ENCODE peak calls at places on chromosomes 13 and 19, in seven cellular contexts. E is NCI-H1092 treated with DMSO at 0.1 percent for 48 hours, Y is mesendoderm, R is cardiac muscle cell, F is NCI-H187, D is testis, A is hepatic stellate cell. L is an unnamed sample.

GRCh38 chr13:20442370-20442769 is 83.3 kb downstream of the CRYL1 start:
- DNase-seq in E (no peak), Y (peak), R (no peak), F (no peak), D (no peak), A (no peak), L (no peak)

GRCh38 chr13:78977311-78977710 is 318.4 kb upstream of the OBI1 start:
- DNase-seq in E (no peak), Y (no peak), R (no peak), F (no peak), D (no peak), A (no peak), L (peak)

GRCh38 chr19:32580353-32580900 is 563 bp upstream of the PDCD5 start:
- DNase-seq in E (no peak), Y (no peak), R (no peak), F (no peak), D (no peak), A (no peak), L (no peak)

GRCh38 chr19:3142292-3142670 is 6.4 kb downstream of the GNA15 start:
- DNase-seq in E (no peak), Y (no peak), R (no peak), F (no peak), D (no peak), A (peak), L (no peak)

GRCh38 chr19:2207991-2208860 is 27.9 kb downstream of the PLEKHJ1 start:
- DNase-seq in E (no peak), Y (peak), R (peak), F (no peak), D (peak), A (peak), L (no peak)

GRCh38 chr19:1251503-1252220 is 3.3 kb downstream of the MIDN start:
- DNase-seq in E (no peak), Y (peak), R (no peak), F (no peak), D (no peak), A (peak), L (peak)

GRCh38 chr13:93726173-93727019 is 499.8 kb downstream of the GPC6 start:
- DNase-seq in E (no peak), Y (peak), R (no peak), F (no peak), D (no peak), A (no peak), L (no peak)

GRCh38 chr19:36939153-36939552 is 23.0 kb downstream of the ZNF568 start:
- DNase-seq in E (peak), Y (peak), R (peak), F (no peak), D (no peak), A (no peak), L (no peak)

GRCh38 chr13:113166681-113167080 is 8.2 kb downstream of the PROZ start:
- DNase-seq in E (no peak), Y (no peak), R (no peak), F (no peak), D (no peak), A (no peak), L (no peak)

GRCh38 chr19:1768248-1768647 is 14.9 kb downstream of the ONECUT3 start:
- DNase-seq in E (no peak), Y (peak), R (peak), F (no peak), D (no peak), A (peak), L (peak)

GRCh38 chr19:19475845-19476828 is 39.2 kb downstream of the TSSK6 start:
- DNase-seq in E (no peak), Y (peak), R (peak), F (no peak), D (no peak), A (no peak), L (peak)

GRCh38 chr13:94713556-94714182 is 1.3 kb upstream of the SOX21 start:
- DNase-seq in E (no peak), Y (no peak), R (no peak), F (no peak), D (no peak), A (no peak), L (no peak)

GRCh38 chr13:75550159-75550567 is 572 bp downstream of the UCHL3 start:
- DNase-seq in E (peak), Y (peak), R (peak), F (no peak), D (peak), A (peak), L (peak)

GRCh38 chr13:28037399-28037798 is 48.9 kb upstream of the URAD start:
- DNase-seq in E (no peak), Y (peak), R (no peak), F (no peak), D (no peak), A (peak), L (no peak)